ENCODE peak calls at places on chromosome 1, in seven cellular contexts. G is mesenchymal stem cell, W is IMR-90, Y is H9, P is mesendoderm, U is neuronal stem cell, C is trophoblast cell. M is an unnamed sample.

GRCh38 chr1:11479375-11479979 is 522 bp downstream of the DISP3 start:
- DNase-seq in G (peak), W (no peak), Y (peak), P (peak), U (no peak), C (no peak), M (no peak)

GRCh38 chr1:115330480-115331013 is 7.5 kb downstream of the NGF start:
- DNase-seq in G (peak), W (peak), Y (no peak), P (peak), U (no peak), C (peak), M (no peak)

GRCh38 chr1:17611991-17612390 is 72.5 kb downstream of the ARHGEF10L start:
- DNase-seq in G (peak), W (peak), Y (no peak), P (peak), U (no peak), C (peak), M (no peak)

GRCh38 chr1:47232187-47232874 is at the start of gene TAL1:
- DNase-seq in G (no peak), W (no peak), Y (no peak), P (no peak), U (no peak), C (peak), M (no peak)

GRCh38 chr1:56877973-56878372 is 23.4 kb downstream of the C8A start:
- DNase-seq in G (no peak), W (peak), Y (no peak), P (no peak), U (no peak), C (no peak), M (no peak)

GRCh38 chr1:220726634-220727033 is 21.5 kb upstream of the MTARC2 start:
- DNase-seq in G (no peak), W (no peak), Y (no peak), P (no peak), U (no peak), C (peak), M (no peak)

GRCh38 chr1:94349853-94350252 is 68.3 kb upstream of the ABCD3 start:
- DNase-seq in G (no peak), W (no peak), Y (no peak), P (no peak), U (no peak), C (no peak), M (no peak)

GRCh38 chr1:41919764-41920397 is 1.2 kb upstream of the HIVEP3 start:
- DNase-seq in G (peak), W (peak), Y (peak), P (peak), U (no peak), C (peak), M (peak)

GRCh38 chr1:156806512-156807440 is 9.9 kb downstream of the SH2D2A start:
- DNase-seq in G (no peak), W (no peak), Y (no peak), P (no peak), U (no peak), C (no peak), M (no peak)

GRCh38 chr1:58346076-58346435 is 200.5 kb downstream of the OMA1 start:
- DNase-seq in G (no peak), W (no peak), Y (no peak), P (no peak), U (no peak), C (no peak), M (no peak)

GRCh38 chr1:59730759-59731478 is 83.8 kb upstream of the HOOK1 start:
- DNase-seq in G (peak), W (peak), Y (no peak), P (peak), U (no peak), C (no peak), M (no peak)

GRCh38 chr1:44707959-44708831 is 22.8 kb downstream of the RNU5D-1 start:
- DNase-seq in G (peak), W (peak), Y (peak), P (peak), U (no peak), C (peak), M (no peak)

GRCh38 chr1:108502624-108503023 is 52.5 kb downstream of the NBPF6 start:
- DNase-seq in G (peak), W (peak), Y (no peak), P (no peak), U (no peak), C (no peak), M (no peak)

GRCh38 chr1:144101397-144102050 is 129.7 kb upstream of the FAM72C start:
- DNase-seq in G (no peak), W (no peak), Y (peak), P (no peak), U (no peak), C (peak), M (peak)

GRCh38 chr1:48851638-48852037 is 74.9 kb upstream of the BEND5 start:
- DNase-seq in G (no peak), W (no peak), Y (no peak), P (no peak), U (no peak), C (no peak), M (no peak)

GRCh38 chr1:211017066-211017691 is 116.8 kb downstream of the KCNH1 start:
- DNase-seq in G (peak), W (peak), Y (no peak), P (peak), U (no peak), C (peak), M (no peak)

GRCh38 chr1:183206538-183207117 is 20.6 kb downstream of the LAMC2 start:
- DNase-seq in G (no peak), W (no peak), Y (no peak), P (no peak), U (no peak), C (peak), M (no peak)

GRCh38 chr1:62689524-62689923 is 1.3 kb upstream of the DOCK7 start:
- DNase-seq in G (peak), W (peak), Y (no peak), P (no peak), U (no peak), C (peak), M (no peak)

GRCh38 chr1:118954286-118954890 is 33.8 kb downstream of the TBX15 start:
- DNase-seq in G (no peak), W (no peak), Y (no peak), P (peak), U (no peak), C (peak), M (no peak)

GRCh38 chr1:118949317-118949716 is 38.8 kb downstream of the TBX15 start:
- DNase-seq in G (no peak), W (no peak), Y (no peak), P (no peak), U (no peak), C (no peak), M (no peak)

GRCh38 chr1:118948796-118949195 is 39.3 kb downstream of the TBX15 start:
- DNase-seq in G (no peak), W (no peak), Y (no peak), P (no peak), U (no peak), C (no peak), M (no peak)

GRCh38 chr1:118948351-118948750 is 39.8 kb downstream of the TBX15 start:
- DNase-seq in G (no peak), W (no peak), Y (no peak), P (no peak), U (no peak), C (no peak), M (no peak)

GRCh38 chr1:118951270-118951936 is 36.7 kb downstream of the TBX15 start:
- DNase-seq in G (no peak), W (no peak), Y (no peak), P (no peak), U (no peak), C (no peak), M (no peak)
- H2BK120ac ChIP-seq in G (no peak), W (no peak), Y (no peak), P (no peak), U (no peak), C (no peak), M (no peak)

DNA sequence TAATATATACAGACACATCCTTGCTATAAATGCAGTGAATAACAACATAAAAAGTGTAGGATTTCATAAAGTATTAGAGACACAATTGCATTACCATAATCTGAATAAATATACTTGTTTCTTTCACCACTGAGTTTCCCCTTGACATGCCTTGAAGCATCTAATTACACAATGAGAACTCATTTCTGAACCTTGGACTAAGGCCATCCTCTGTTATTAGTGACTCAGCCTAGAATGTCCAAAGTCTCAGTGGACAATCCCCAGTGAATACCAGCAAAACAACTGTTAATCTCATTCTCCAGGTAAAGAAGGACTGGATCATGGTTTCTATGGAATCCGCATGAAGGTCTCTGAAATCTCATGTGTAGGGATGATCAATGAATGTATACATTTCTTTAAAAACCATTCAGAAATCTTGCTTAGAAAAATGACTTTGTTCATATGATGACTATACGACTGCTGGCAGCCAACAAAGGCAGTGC is at the start of gene OR2L5:
- DNase-seq in G (no peak), W (no peak), Y (no peak), P (no peak), U (no peak), C (no peak), M (no peak)
- H2BK120ac ChIP-seq in G (no peak), W (no peak), Y (no peak), P (no peak), U (no peak), C (no peak), M (no peak)

DNA sequence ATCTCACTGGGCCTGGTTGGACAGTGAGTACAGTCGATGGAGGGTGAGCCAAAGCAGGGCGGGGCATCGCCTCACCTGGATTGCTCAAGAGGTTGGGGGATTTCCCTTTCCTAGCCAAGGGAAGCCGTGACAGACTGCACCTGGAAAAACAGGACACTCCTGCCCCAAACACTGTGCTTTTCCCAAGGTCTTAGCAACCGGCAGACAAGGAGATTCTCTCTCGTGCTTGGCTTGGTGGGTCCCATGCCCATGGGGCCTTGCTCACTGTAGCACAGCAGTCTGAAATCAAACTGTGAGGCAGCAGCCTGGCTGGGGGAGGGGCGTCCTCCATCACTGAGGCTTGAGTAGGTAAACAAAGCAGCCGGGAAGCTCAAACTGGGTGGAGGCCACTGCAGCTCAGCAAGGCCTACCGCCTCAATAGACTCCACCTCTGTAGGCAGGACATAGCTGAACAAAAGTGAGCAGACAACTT is 11.3 kb downstream of the C1orf105 start:
- DNase-seq in G (no peak), W (no peak), Y (peak), P (peak), U (no peak), C (peak), M (no peak)
- H2BK120ac ChIP-seq in G (no peak), W (no peak), Y (no peak), P (no peak), U (no peak), C (peak), M (no peak)

GRCh38 chr1:30535595-30536325 is 187.6 kb downstream of the MATN1 start:
- DNase-seq in G (no peak), W (no peak), Y (no peak), P (no peak), U (no peak), C (no peak), M (no peak)

GRCh38 chr1:30534551-30534940 is 188.8 kb downstream of the MATN1 start:
- DNase-seq in G (no peak), W (no peak), Y (no peak), P (no peak), U (no peak), C (no peak), M (no peak)

GRCh38 chr1:30533141-30533540 is 190.2 kb downstream of the MATN1 start:
- DNase-seq in G (no peak), W (no peak), Y (no peak), P (no peak), U (no peak), C (no peak), M (no peak)

GRCh38 chr1:30533796-30534550 is 189.4 kb downstream of the MATN1 start:
- DNase-seq in G (no peak), W (no peak), Y (no peak), P (no peak), U (no peak), C (no peak), M (no peak)

GRCh38 chr1:30532621-30533020 is 190.8 kb downstream of the MATN1 start:
- DNase-seq in G (no peak), W (no peak), Y (no peak), P (no peak), U (no peak), C (no peak), M (no peak)
- H2BK120ac ChIP-seq in G (no peak), W (no peak), Y (no peak), P (no peak), U (no peak), C (no peak), M (no peak)

GRCh38 chr1:42983253-42983652 is 24.6 kb upstream of the SLC2A1 start:
- DNase-seq in G (no peak), W (no peak), Y (no peak), P (no peak), U (no peak), C (no peak), M (no peak)
- H2BK120ac ChIP-seq in G (no peak), W (no peak), Y (no peak), P (no peak), U (no peak), C (no peak), M (no peak)